ENCODE peak calls at places on chromosome 20, in six cellular contexts. Q is sigmoid colon; T is HFF-Myc; S is non-pigmented ciliary epithelial cell; C is D341Med; G is activated naive CD4-positive, alpha-beta T cell. W is an unnamed sample.
A peak's percentile ranks its signal among the peaks of the same experiment; 100 is the strongest.

GRCh38 chr20:12229891-12230290 is 312.2 kb downstream of the BTBD3 start:
- DNase-seq in Q (no peak), T (no peak), S (no peak), C (no peak), G (no peak), W (no peak)

GRCh38 chr20:3847419-3847940 is 846 bp downstream of the MAVS start:
- DNase-seq in Q (no peak), T (no peak), S (no peak), C (no peak), G (no peak), W (no peak)

GRCh38 chr20:50625986-50626677 is 65.2 kb downstream of the RIPOR3 start:
- DNase-seq in Q (peak; percentile 89), T (no peak), S (no peak), C (peak; percentile 88), G (no peak), W (no peak)

GRCh38 chr20:46683939-46684750 is 5.1 kb downstream of the TP53RK start:
- DNase-seq in Q (peak; percentile 72), T (peak; percentile 70), S (no peak), C (no peak), G (no peak), W (no peak)

GRCh38 chr20:63563186-63563935 is 9.4 kb downstream of the FNDC11 start:
- DNase-seq in Q (no peak), T (no peak), S (no peak), C (no peak), G (no peak), W (no peak)

GRCh38 chr20:33233129-33233774 is 2.5 kb upstream of the BPIFA1 start:
- DNase-seq in Q (no peak), T (no peak), S (no peak), C (peak; percentile 64), G (no peak), W (no peak)

GRCh38 chr20:23441850-23442313 is 2.4 kb downstream of the CSTL1 start:
- DNase-seq in Q (peak; percentile 81), T (peak; percentile 61), S (peak; percentile 31), C (peak; percentile 78), G (peak; percentile 20), W (peak; percentile 37)

GRCh38 chr20:56222201-56222600 is 26.3 kb upstream of the MC3R start:
- DNase-seq in Q (no peak), T (no peak), S (no peak), C (no peak), G (no peak), W (no peak)

W was measured in CD8-positive, alpha-beta T cell.